ENCODE peak calls at places on chromosomes 11 and 22, in ten cellular contexts. G is NCI-H1417; B is NB4; P is nucleus accumbens; H is posterior cingulate gyrus; C is CD14-positive monocyte; Z is tibial nerve; S is stimulated activated CD4-positive, alpha-beta T cell treated with anti-CD3 and anti-CD28 coated beads, TNF-alpha, amount 100 ng/mL, for 4 hours; N is NCI-H1048; V is fibroblast of the aortic adventitia. U is an unnamed sample.

GRCh38 chr11:75777461-75778110 is 9.0 kb downstream of the DGAT2 start:
- DNase-seq in C (peak), G (no peak), V (no peak), P (no peak), B (peak), Z (no peak), N (no peak), H (peak), S (no peak), U (peak)

GRCh38 chr22:31100762-31101525 is 6.4 kb downstream of the SELENOM start:
- DNase-seq in C (peak), G (no peak), N (no peak), B (no peak), P (no peak), S (no peak), V (no peak), H (peak), Z (no peak), U (no peak)

GRCh38 chr22:47564158-47564450 is 801.7 kb downstream of the TBC1D22A start:
- DNase-seq in G (no peak), H (peak), Z (no peak), N (no peak), P (no peak), S (no peak), B (no peak), C (no peak), V (no peak), U (no peak)

GRCh38 chr22:40955516-40955915 is 4.3 kb downstream of the RBX1 start:
- DNase-seq in S (no peak), C (no peak), P (no peak), N (no peak), B (peak), G (no peak), Z (no peak), V (peak), H (no peak), U (no peak)

GRCh38 chr11:21421930-21422329 is 752.5 kb downstream of the NELL1 start:
- DNase-seq in V (no peak), S (no peak), C (no peak), H (no peak), N (no peak), P (no peak), Z (no peak), G (no peak), B (no peak), U (no peak)

GRCh38 chr22:27603823-27604190 is 197.7 kb downstream of the MN1 start:
- DNase-seq in B (no peak), V (no peak), S (no peak), C (no peak), Z (no peak), N (no peak), G (no peak), H (peak), P (peak), U (no peak)

GRCh38 chr11:84089072-84090057 is 803.2 kb upstream of the CCDC90B start:
- DNase-seq in B (no peak), C (no peak), G (peak), Z (no peak), P (peak), H (no peak), S (no peak), N (no peak), V (no peak), U (peak)

GRCh38 chr11:10076458-10077141 is 217.4 kb downstream of the SBF2 start:
- DNase-seq in G (no peak), N (no peak), V (peak), C (no peak), Z (no peak), P (no peak), S (no peak), H (peak), B (peak), U (peak)

GRCh38 chr11:95456704-95457491 is 225.9 kb upstream of the SESN3 start:
- DNase-seq in V (peak), P (no peak), H (peak), Z (no peak), C (no peak), N (no peak), G (no peak), B (no peak), S (no peak), U (no peak)

GRCh38 chr11:111452146-111452545 is 60.0 kb downstream of the BTG4 start:
- DNase-seq in P (no peak), G (no peak), B (no peak), S (no peak), N (no peak), C (no peak), H (no peak), Z (no peak), V (peak), U (no peak)

GRCh38 chr22:39943366-39943765 is 16.8 kb upstream of the TMA7B start:
- DNase-seq in C (no peak), B (no peak), P (no peak), V (no peak), N (no peak), S (no peak), H (no peak), Z (no peak), G (peak), U (no peak)

GRCh38 chr22:41613456-41613855 is 7.4 kb downstream of the DESI1 start:
- DNase-seq in N (no peak), V (no peak), P (no peak), Z (no peak), G (no peak), H (no peak), C (no peak), S (no peak), B (no peak), U (no peak)

GRCh38 chr22:44132724-44133123 is 48.0 kb upstream of the PARVG start:
- DNase-seq in H (peak), S (no peak), G (no peak), C (no peak), N (no peak), V (no peak), P (no peak), B (no peak), Z (no peak), U (no peak)

GRCh38 chr11:75813622-75814039 is 1.4 kb upstream of the UVRAG start:
- DNase-seq in Z (no peak), N (no peak), H (no peak), B (no peak), C (no peak), G (no peak), V (no peak), P (no peak), S (no peak), U (peak)

GRCh38 chr11:16528639-16529038 is 172.3 kb upstream of the SOX6 start:
- DNase-seq in Z (no peak), C (no peak), B (no peak), N (no peak), H (no peak), P (no peak), S (no peak), V (no peak), G (no peak), U (no peak)

GRCh38 chr11:9150944-9151343 is 59.5 kb upstream of the SCUBE2 start:
- DNase-seq in C (no peak), N (no peak), P (no peak), G (no peak), V (peak), H (no peak), B (no peak), Z (no peak), S (no peak), U (no peak)

GRCh38 chr22:39994566-39995345 is at the start of gene FAM83F:
- DNase-seq in Z (no peak), N (no peak), H (peak), C (no peak), V (no peak), G (peak), P (no peak), B (no peak), S (no peak), U (no peak)

GRCh38 chr22:28829358-28830181 is 29.2 kb upstream of the XBP1 start:
- DNase-seq in B (peak), S (peak), N (peak), H (peak), V (peak), G (peak), P (peak), Z (peak), C (peak), U (peak)

GRCh38 chr11:125167954-125168821 is 3.6 kb downstream of the PKNOX2 start:
- DNase-seq in H (no peak), V (peak), B (peak), P (no peak), S (no peak), C (no peak), Z (no peak), N (no peak), G (no peak), U (peak)

GRCh38 chr11:133157180-133157579 is 375.1 kb downstream of the OPCML start:
- DNase-seq in G (peak), S (no peak), C (no peak), V (no peak), P (no peak), H (peak), Z (no peak), N (no peak), B (no peak), U (peak)